ENCODE peak calls at places on chromosomes 11 and 22, in four cellular contexts. One of them, this sample, is unnamed.

GRCh38 chr11:9264381-9265210 is 554 bp downstream of the DENND5A start:
- DNase-seq in stimulated activated CD8-positive, alpha-beta memory T cell treated with anti-CD3 and anti-CD28 coated beads, Interleukin-7, amount 100 ng/mL, for 1 hour: peak; percentile 8
- DNase-seq in dermis blood vessel endothelial cell: peak; percentile 78
- DNase-seq in NCI-H1436: no peak
- DNase-seq in this sample: no peak

GRCh38 chr22:40209945-40210485 is 32.3 kb downstream of the TNRC6B start:
- DNase-seq in stimulated activated CD8-positive, alpha-beta memory T cell treated with anti-CD3 and anti-CD28 coated beads, Interleukin-7, amount 100 ng/mL, for 1 hour: no peak
- DNase-seq in dermis blood vessel endothelial cell: no peak
- DNase-seq in NCI-H1436: no peak
- DNase-seq in this sample: no peak

GRCh38 chr22:37259540-37260029 is 15.5 kb upstream of the RAC2 start:
- DNase-seq in stimulated activated CD8-positive, alpha-beta memory T cell treated with anti-CD3 and anti-CD28 coated beads, Interleukin-7, amount 100 ng/mL, for 1 hour: no peak
- DNase-seq in dermis blood vessel endothelial cell: peak; percentile 81
- DNase-seq in NCI-H1436: no peak
- DNase-seq in this sample: no peak

GRCh38 chr11:61080526-61080925 is 21.8 kb upstream of the CD5 start:
- DNase-seq in stimulated activated CD8-positive, alpha-beta memory T cell treated with anti-CD3 and anti-CD28 coated beads, Interleukin-7, amount 100 ng/mL, for 1 hour: no peak
- DNase-seq in dermis blood vessel endothelial cell: no peak
- DNase-seq in NCI-H1436: no peak
- DNase-seq in this sample: no peak

GRCh38 chr11:113871331-113871730 is 4.0 kb downstream of the USP28 start:
- DNase-seq in stimulated activated CD8-positive, alpha-beta memory T cell treated with anti-CD3 and anti-CD28 coated beads, Interleukin-7, amount 100 ng/mL, for 1 hour: no peak
- DNase-seq in dermis blood vessel endothelial cell: no peak
- DNase-seq in NCI-H1436: no peak
- DNase-seq in this sample: no peak

GRCh38 chr11:92979176-92979575 is 9.7 kb downstream of the MTNR1B start:
- DNase-seq in stimulated activated CD8-positive, alpha-beta memory T cell treated with anti-CD3 and anti-CD28 coated beads, Interleukin-7, amount 100 ng/mL, for 1 hour: no peak
- DNase-seq in dermis blood vessel endothelial cell: no peak
- DNase-seq in NCI-H1436: no peak
- DNase-seq in this sample: no peak

GRCh38 chr11:27520226-27520625 is 13.7 kb upstream of the LIN7C start:
- DNase-seq in stimulated activated CD8-positive, alpha-beta memory T cell treated with anti-CD3 and anti-CD28 coated beads, Interleukin-7, amount 100 ng/mL, for 1 hour: no peak
- DNase-seq in dermis blood vessel endothelial cell: no peak
- DNase-seq in NCI-H1436: no peak
- DNase-seq in this sample: no peak

GRCh38 chr11:76281558-76281906 is 75.2 kb upstream of the WNT11 start:
- DNase-seq in stimulated activated CD8-positive, alpha-beta memory T cell treated with anti-CD3 and anti-CD28 coated beads, Interleukin-7, amount 100 ng/mL, for 1 hour: no peak
- DNase-seq in dermis blood vessel endothelial cell: no peak
- DNase-seq in NCI-H1436: no peak
- DNase-seq in this sample: no peak

GRCh38 chr11:30553521-30554110 is 32.5 kb downstream of the MPPED2 start:
- DNase-seq in stimulated activated CD8-positive, alpha-beta memory T cell treated with anti-CD3 and anti-CD28 coated beads, Interleukin-7, amount 100 ng/mL, for 1 hour: no peak
- DNase-seq in dermis blood vessel endothelial cell: no peak
- DNase-seq in NCI-H1436: no peak
- DNase-seq in this sample: no peak

GRCh38 chr11:118061401-118062125 is 15.3 kb upstream of the TMPRSS4 start:
- DNase-seq in stimulated activated CD8-positive, alpha-beta memory T cell treated with anti-CD3 and anti-CD28 coated beads, Interleukin-7, amount 100 ng/mL, for 1 hour: no peak
- DNase-seq in dermis blood vessel endothelial cell: no peak
- DNase-seq in NCI-H1436: no peak
- DNase-seq in this sample: no peak

GRCh38 chr11:10885703-10886363 is 28.0 kb upstream of the ZBED5 start:
- DNase-seq in stimulated activated CD8-positive, alpha-beta memory T cell treated with anti-CD3 and anti-CD28 coated beads, Interleukin-7, amount 100 ng/mL, for 1 hour: no peak
- DNase-seq in dermis blood vessel endothelial cell: no peak
- DNase-seq in NCI-H1436: no peak
- DNase-seq in this sample: peak; percentile 18

GRCh38 chr22:35837328-35837727 is 119.7 kb downstream of the APOL5 start:
- DNase-seq in stimulated activated CD8-positive, alpha-beta memory T cell treated with anti-CD3 and anti-CD28 coated beads, Interleukin-7, amount 100 ng/mL, for 1 hour: no peak
- DNase-seq in dermis blood vessel endothelial cell: peak; percentile 57
- DNase-seq in NCI-H1436: no peak
- DNase-seq in this sample: no peak

GRCh38 chr22:37525073-37525745 is 6.0 kb upstream of the CARD10 start:
- DNase-seq in stimulated activated CD8-positive, alpha-beta memory T cell treated with anti-CD3 and anti-CD28 coated beads, Interleukin-7, amount 100 ng/mL, for 1 hour: no peak
- DNase-seq in dermis blood vessel endothelial cell: peak; percentile 82
- DNase-seq in NCI-H1436: no peak
- DNase-seq in this sample: peak; percentile 83

GRCh38 chr22:45656577-45656976 is 15.1 kb upstream of the ATXN10 start:
- DNase-seq in stimulated activated CD8-positive, alpha-beta memory T cell treated with anti-CD3 and anti-CD28 coated beads, Interleukin-7, amount 100 ng/mL, for 1 hour: no peak
- DNase-seq in dermis blood vessel endothelial cell: no peak
- DNase-seq in NCI-H1436: no peak
- DNase-seq in this sample: no peak

GRCh38 chr22:49362393-49362792 is 465.3 kb downstream of the BRD1 start:
- DNase-seq in stimulated activated CD8-positive, alpha-beta memory T cell treated with anti-CD3 and anti-CD28 coated beads, Interleukin-7, amount 100 ng/mL, for 1 hour: no peak
- DNase-seq in dermis blood vessel endothelial cell: no peak
- DNase-seq in NCI-H1436: no peak
- DNase-seq in this sample: no peak

GRCh38 chr11:93123351-93123898 is 74.4 kb downstream of the SLC36A4 start:
- DNase-seq in stimulated activated CD8-positive, alpha-beta memory T cell treated with anti-CD3 and anti-CD28 coated beads, Interleukin-7, amount 100 ng/mL, for 1 hour: no peak
- DNase-seq in dermis blood vessel endothelial cell: no peak
- DNase-seq in NCI-H1436: no peak
- DNase-seq in this sample: no peak

GRCh38 chr22:45903355-45904149 is 73.4 kb downstream of the WNT7B start:
- DNase-seq in stimulated activated CD8-positive, alpha-beta memory T cell treated with anti-CD3 and anti-CD28 coated beads, Interleukin-7, amount 100 ng/mL, for 1 hour: no peak
- DNase-seq in dermis blood vessel endothelial cell: peak; percentile 27
- DNase-seq in NCI-H1436: no peak
- DNase-seq in this sample: no peak

GRCh38 chr11:64254326-64254725 is 3.0 kb downstream of the PLCB3 start:
- DNase-seq in stimulated activated CD8-positive, alpha-beta memory T cell treated with anti-CD3 and anti-CD28 coated beads, Interleukin-7, amount 100 ng/mL, for 1 hour: no peak
- DNase-seq in dermis blood vessel endothelial cell: no peak
- DNase-seq in NCI-H1436: no peak
- DNase-seq in this sample: no peak

GRCh38 chr11:67649634-67650540 is 643 bp downstream of the ACY3 start:
- DNase-seq in stimulated activated CD8-positive, alpha-beta memory T cell treated with anti-CD3 and anti-CD28 coated beads, Interleukin-7, amount 100 ng/mL, for 1 hour: no peak
- DNase-seq in dermis blood vessel endothelial cell: no peak
- DNase-seq in NCI-H1436: no peak
- DNase-seq in this sample: no peak

GRCh38 chr11:70525006-70525405 is 126.7 kb downstream of the CTTN start:
- DNase-seq in stimulated activated CD8-positive, alpha-beta memory T cell treated with anti-CD3 and anti-CD28 coated beads, Interleukin-7, amount 100 ng/mL, for 1 hour: no peak
- DNase-seq in dermis blood vessel endothelial cell: no peak
- DNase-seq in NCI-H1436: no peak
- DNase-seq in this sample: no peak

GRCh38 chr11:120703358-120704152 is 192.0 kb downstream of the GRIK4 start:
- DNase-seq in stimulated activated CD8-positive, alpha-beta memory T cell treated with anti-CD3 and anti-CD28 coated beads, Interleukin-7, amount 100 ng/mL, for 1 hour: no peak
- DNase-seq in dermis blood vessel endothelial cell: no peak
- DNase-seq in NCI-H1436: no peak
- DNase-seq in this sample: no peak

GRCh38 chr11:17719028-17719939 is at the start of gene MYOD1:
- DNase-seq in stimulated activated CD8-positive, alpha-beta memory T cell treated with anti-CD3 and anti-CD28 coated beads, Interleukin-7, amount 100 ng/mL, for 1 hour: no peak
- DNase-seq in dermis blood vessel endothelial cell: no peak
- DNase-seq in NCI-H1436: no peak
- DNase-seq in this sample: no peak

GRCh38 chr22:43449205-43449830 is 37.5 kb downstream of the MPPED1 start:
- DNase-seq in stimulated activated CD8-positive, alpha-beta memory T cell treated with anti-CD3 and anti-CD28 coated beads, Interleukin-7, amount 100 ng/mL, for 1 hour: no peak
- DNase-seq in dermis blood vessel endothelial cell: no peak
- DNase-seq in NCI-H1436: no peak
- DNase-seq in this sample: no peak

GRCh38 chr22:46150615-46151423 is 493 bp downstream of the PPARA start:
- DNase-seq in stimulated activated CD8-positive, alpha-beta memory T cell treated with anti-CD3 and anti-CD28 coated beads, Interleukin-7, amount 100 ng/mL, for 1 hour: peak; percentile 23
- DNase-seq in dermis blood vessel endothelial cell: peak; percentile 31
- DNase-seq in NCI-H1436: no peak
- DNase-seq in this sample: no peak

GRCh38 chr11:45457649-45458048 is 171.5 kb upstream of the SYT13 start:
- DNase-seq in stimulated activated CD8-positive, alpha-beta memory T cell treated with anti-CD3 and anti-CD28 coated beads, Interleukin-7, amount 100 ng/mL, for 1 hour: no peak
- DNase-seq in dermis blood vessel endothelial cell: no peak
- DNase-seq in NCI-H1436: no peak
- DNase-seq in this sample: no peak